ENCODE peak calls at places on chromosomes 2 and 18, in six cellular contexts. One of them, this sample, is unnamed.

GRCh38 chr2:84214455-84214854 is 244.6 kb downstream of the SUCLG1 start:
- DNase-seq in GM12878: no peak
- DNase-seq in fibroblast of lung: no peak
- DNase-seq in kidney: no peak
- DNase-seq in CD8-positive, alpha-beta T cell: no peak
- DNase-seq in heart right ventricle: no peak
- DNase-seq in this sample: no peak

GRCh38 chr18:75364512-75364911 is 63.0 kb downstream of the SMIM21 start:
- DNase-seq in GM12878: no peak
- DNase-seq in fibroblast of lung: no peak
- DNase-seq in CD8-positive, alpha-beta T cell: no peak
- DNase-seq in kidney: no peak
- DNase-seq in heart right ventricle: no peak
- DNase-seq in this sample: no peak

GRCh38 chr2:190093793-190094192 is 31.3 kb upstream of the MSTN start:
- DNase-seq in fibroblast of lung: peak
- DNase-seq in kidney: no peak
- DNase-seq in CD8-positive, alpha-beta T cell: no peak
- DNase-seq in heart right ventricle: no peak
- DNase-seq in GM12878: no peak
- DNase-seq in this sample: no peak

GRCh38 chr2:5250482-5250881 is 441.7 kb upstream of the SOX11 start:
- DNase-seq in heart right ventricle: no peak
- DNase-seq in CD8-positive, alpha-beta T cell: no peak
- DNase-seq in GM12878: no peak
- DNase-seq in kidney: no peak
- DNase-seq in fibroblast of lung: peak
- DNase-seq in this sample: no peak

GRCh38 chr2:225411452-225411851 is 11.9 kb downstream of the NYAP2 start:
- DNase-seq in GM12878: no peak
- DNase-seq in fibroblast of lung: no peak
- DNase-seq in heart right ventricle: no peak
- DNase-seq in CD8-positive, alpha-beta T cell: no peak
- DNase-seq in kidney: no peak
- DNase-seq in this sample: no peak

GRCh38 chr2:133760366-133760765 is 192.1 kb upstream of the NCKAP5 start:
- DNase-seq in kidney: no peak
- DNase-seq in fibroblast of lung: peak
- DNase-seq in GM12878: no peak
- DNase-seq in CD8-positive, alpha-beta T cell: no peak
- DNase-seq in heart right ventricle: no peak
- DNase-seq in this sample: no peak

GRCh38 chr18:55585586-55586521 is 2.1 kb downstream of the TCF4 start:
- DNase-seq in fibroblast of lung: peak
- DNase-seq in CD8-positive, alpha-beta T cell: no peak
- DNase-seq in GM12878: no peak
- DNase-seq in heart right ventricle: no peak
- DNase-seq in kidney: no peak
- DNase-seq in this sample: no peak

GRCh38 chr2:222064286-222064685 is 234.5 kb downstream of the PAX3 start:
- DNase-seq in kidney: no peak
- DNase-seq in heart right ventricle: no peak
- DNase-seq in CD8-positive, alpha-beta T cell: no peak
- DNase-seq in fibroblast of lung: no peak
- DNase-seq in GM12878: no peak
- DNase-seq in this sample: no peak

GRCh38 chr18:51275712-51276473 is 78.4 kb upstream of the MEX3C start:
- DNase-seq in heart right ventricle: peak
- DNase-seq in kidney: no peak
- DNase-seq in fibroblast of lung: peak
- DNase-seq in CD8-positive, alpha-beta T cell: no peak
- DNase-seq in GM12878: no peak
- DNase-seq in this sample: no peak

GRCh38 chr18:49751427-49752094 is 61.8 kb downstream of the ACAA2 start:
- DNase-seq in heart right ventricle: no peak
- DNase-seq in CD8-positive, alpha-beta T cell: no peak
- DNase-seq in fibroblast of lung: no peak
- DNase-seq in kidney: no peak
- DNase-seq in GM12878: no peak
- DNase-seq in this sample: no peak

GRCh38 chr2:77552956-77553355 is 30.8 kb upstream of the LRRTM4 start:
- DNase-seq in CD8-positive, alpha-beta T cell: no peak
- DNase-seq in GM12878: no peak
- DNase-seq in kidney: no peak
- DNase-seq in heart right ventricle: no peak
- DNase-seq in fibroblast of lung: peak
- DNase-seq in this sample: no peak

GRCh38 chr2:200469708-200470600 is 39.9 kb downstream of the KCTD18 start:
- DNase-seq in GM12878: no peak
- DNase-seq in heart right ventricle: no peak
- DNase-seq in fibroblast of lung: peak
- DNase-seq in CD8-positive, alpha-beta T cell: no peak
- DNase-seq in kidney: no peak
- DNase-seq in this sample: no peak

GRCh38 chr2:112954364-112954763 is 23.4 kb upstream of the IL36G start:
- DNase-seq in fibroblast of lung: no peak
- DNase-seq in CD8-positive, alpha-beta T cell: no peak
- DNase-seq in kidney: no peak
- DNase-seq in heart right ventricle: no peak
- DNase-seq in GM12878: no peak
- DNase-seq in this sample: no peak

GRCh38 chr2:136375017-136375901 is 257.3 kb upstream of the CXCR4 start:
- DNase-seq in CD8-positive, alpha-beta T cell: no peak
- DNase-seq in kidney: no peak
- DNase-seq in fibroblast of lung: no peak
- DNase-seq in heart right ventricle: no peak
- DNase-seq in GM12878: no peak
- DNase-seq in this sample: no peak

GRCh38 chr2:69242651-69243051 is 144.4 kb downstream of the GFPT1 start:
- DNase-seq in kidney: no peak
- DNase-seq in GM12878: no peak
- DNase-seq in fibroblast of lung: no peak
- DNase-seq in heart right ventricle: no peak
- DNase-seq in CD8-positive, alpha-beta T cell: no peak
- DNase-seq in this sample: no peak

GRCh38 chr18:67574749-67575148 is 58.2 kb upstream of the DSEL start:
- DNase-seq in fibroblast of lung: no peak
- DNase-seq in GM12878: no peak
- DNase-seq in CD8-positive, alpha-beta T cell: no peak
- DNase-seq in kidney: no peak
- DNase-seq in heart right ventricle: no peak
- DNase-seq in this sample: no peak

GRCh38 chr2:189312643-189313042 is 128.6 kb upstream of the WDR75 start:
- DNase-seq in CD8-positive, alpha-beta T cell: no peak
- DNase-seq in heart right ventricle: no peak
- DNase-seq in GM12878: no peak
- DNase-seq in fibroblast of lung: no peak
- DNase-seq in kidney: no peak
- DNase-seq in this sample: no peak

GRCh38 chr18:33664528-33664927 is 86.5 kb downstream of the ASXL3 start:
- DNase-seq in heart right ventricle: no peak
- DNase-seq in fibroblast of lung: no peak
- DNase-seq in CD8-positive, alpha-beta T cell: no peak
- DNase-seq in kidney: no peak
- DNase-seq in GM12878: no peak
- DNase-seq in this sample: no peak

GRCh38 chr18:33665630-33666029 is 87.6 kb downstream of the ASXL3 start:
- DNase-seq in CD8-positive, alpha-beta T cell: no peak
- DNase-seq in heart right ventricle: no peak
- DNase-seq in kidney: no peak
- DNase-seq in GM12878: no peak
- DNase-seq in fibroblast of lung: no peak
- DNase-seq in this sample: no peak

GRCh38 chr18:33665187-33665586 is 87.2 kb downstream of the ASXL3 start:
- DNase-seq in CD8-positive, alpha-beta T cell: no peak
- DNase-seq in heart right ventricle: no peak
- DNase-seq in GM12878: no peak
- DNase-seq in fibroblast of lung: no peak
- DNase-seq in kidney: no peak
- DNase-seq in this sample: no peak

GRCh38 chr18:33656889-33657288 is 78.9 kb downstream of the ASXL3 start:
- DNase-seq in fibroblast of lung: no peak
- DNase-seq in heart right ventricle: no peak
- DNase-seq in CD8-positive, alpha-beta T cell: no peak
- DNase-seq in GM12878: no peak
- DNase-seq in kidney: no peak
- DNase-seq in this sample: no peak

DNA sequence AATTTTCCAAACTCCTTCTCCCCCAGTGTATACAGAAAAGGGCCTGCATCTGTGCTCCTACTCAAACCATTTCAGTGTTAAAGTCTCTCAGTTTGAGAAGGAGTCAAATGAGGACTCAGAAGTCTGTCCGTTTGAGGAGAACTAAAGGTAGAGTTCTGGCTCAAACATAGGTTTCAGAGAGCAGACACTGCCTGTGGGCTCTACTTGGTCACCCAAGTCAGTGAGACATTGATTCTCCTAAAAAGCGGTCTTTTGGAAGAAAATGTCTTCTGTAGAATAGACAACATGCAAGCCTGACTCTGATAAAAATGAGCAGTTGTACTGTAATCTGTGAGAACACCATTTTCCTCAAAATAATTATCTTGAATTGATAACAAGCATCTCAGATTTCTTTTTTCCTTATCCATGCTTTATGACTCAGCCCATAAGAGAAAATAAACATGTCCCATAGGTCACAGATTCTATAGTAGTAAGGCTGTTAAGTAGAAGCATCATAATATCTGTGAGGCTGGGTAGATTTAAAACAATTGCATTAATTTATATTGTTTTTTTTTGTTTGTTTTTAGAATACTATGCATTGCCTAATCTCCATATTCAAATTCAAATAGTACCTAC is 82.8 kb downstream of the ASXL3 start:
- DNase-seq in kidney: no peak
- DNase-seq in fibroblast of lung: peak
- DNase-seq in heart right ventricle: no peak
- DNase-seq in GM12878: no peak
- DNase-seq in CD8-positive, alpha-beta T cell: no peak
- DNase-seq in this sample: no peak
- H3K27ac ChIP-seq in kidney: no peak
- H3K27ac ChIP-seq in fibroblast of lung: no peak
- H3K27ac ChIP-seq in heart right ventricle: no peak
- H3K27ac ChIP-seq in GM12878: no peak
- H3K27ac ChIP-seq in CD8-positive, alpha-beta T cell: no peak
- H3K27ac ChIP-seq in this sample: no peak

GRCh38 chr18:35478520-35479435 is 19.0 kb downstream of the INO80C start:
- DNase-seq in heart right ventricle: no peak
- DNase-seq in CD8-positive, alpha-beta T cell: no peak
- DNase-seq in kidney: no peak
- DNase-seq in fibroblast of lung: peak
- DNase-seq in GM12878: no peak
- DNase-seq in this sample: no peak

GRCh38 chr18:35477974-35478373 is 19.8 kb downstream of the INO80C start:
- DNase-seq in CD8-positive, alpha-beta T cell: no peak
- DNase-seq in fibroblast of lung: no peak
- DNase-seq in GM12878: no peak
- DNase-seq in heart right ventricle: no peak
- DNase-seq in kidney: no peak
- DNase-seq in this sample: no peak

GRCh38 chr18:35479911-35480586 is 17.7 kb downstream of the INO80C start:
- DNase-seq in heart right ventricle: no peak
- DNase-seq in kidney: no peak
- DNase-seq in GM12878: no peak
- DNase-seq in CD8-positive, alpha-beta T cell: no peak
- DNase-seq in fibroblast of lung: no peak
- DNase-seq in this sample: no peak

GRCh38 chr18:35474884-35475283 is 22.9 kb downstream of the INO80C start:
- DNase-seq in kidney: no peak
- DNase-seq in fibroblast of lung: peak
- DNase-seq in GM12878: no peak
- DNase-seq in CD8-positive, alpha-beta T cell: no peak
- DNase-seq in heart right ventricle: no peak
- DNase-seq in this sample: no peak

DNA sequence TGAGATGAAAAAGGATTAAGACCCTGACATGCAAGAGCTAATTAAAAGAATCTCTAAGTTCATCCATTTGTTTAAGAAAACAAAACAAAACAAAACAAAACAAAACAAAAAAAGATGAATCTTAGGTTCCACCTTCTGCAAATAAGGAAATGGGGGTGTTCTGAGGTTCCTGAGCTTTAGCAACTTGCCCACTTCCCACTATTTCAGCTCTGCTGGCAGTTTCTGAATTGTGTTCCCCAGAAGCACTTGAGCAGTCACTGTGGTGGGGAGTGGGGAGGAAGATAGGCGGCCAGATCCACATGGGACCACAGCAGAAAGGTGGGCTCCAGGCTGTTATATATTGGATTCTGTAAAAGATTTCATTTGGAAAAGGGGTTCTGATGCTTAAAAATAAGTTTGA is 20.3 kb downstream of the INO80C start:
- DNase-seq in GM12878: no peak
- DNase-seq in heart right ventricle: no peak
- DNase-seq in CD8-positive, alpha-beta T cell: no peak
- DNase-seq in fibroblast of lung: no peak
- DNase-seq in kidney: no peak
- DNase-seq in this sample: no peak
- H3K4me3 ChIP-seq in GM12878: no peak
- H3K4me3 ChIP-seq in heart right ventricle: no peak
- H3K4me3 ChIP-seq in CD8-positive, alpha-beta T cell: no peak
- H3K4me3 ChIP-seq in fibroblast of lung: no peak
- H3K4me3 ChIP-seq in kidney: no peak
- H3K4me3 ChIP-seq in this sample: peak

DNA sequence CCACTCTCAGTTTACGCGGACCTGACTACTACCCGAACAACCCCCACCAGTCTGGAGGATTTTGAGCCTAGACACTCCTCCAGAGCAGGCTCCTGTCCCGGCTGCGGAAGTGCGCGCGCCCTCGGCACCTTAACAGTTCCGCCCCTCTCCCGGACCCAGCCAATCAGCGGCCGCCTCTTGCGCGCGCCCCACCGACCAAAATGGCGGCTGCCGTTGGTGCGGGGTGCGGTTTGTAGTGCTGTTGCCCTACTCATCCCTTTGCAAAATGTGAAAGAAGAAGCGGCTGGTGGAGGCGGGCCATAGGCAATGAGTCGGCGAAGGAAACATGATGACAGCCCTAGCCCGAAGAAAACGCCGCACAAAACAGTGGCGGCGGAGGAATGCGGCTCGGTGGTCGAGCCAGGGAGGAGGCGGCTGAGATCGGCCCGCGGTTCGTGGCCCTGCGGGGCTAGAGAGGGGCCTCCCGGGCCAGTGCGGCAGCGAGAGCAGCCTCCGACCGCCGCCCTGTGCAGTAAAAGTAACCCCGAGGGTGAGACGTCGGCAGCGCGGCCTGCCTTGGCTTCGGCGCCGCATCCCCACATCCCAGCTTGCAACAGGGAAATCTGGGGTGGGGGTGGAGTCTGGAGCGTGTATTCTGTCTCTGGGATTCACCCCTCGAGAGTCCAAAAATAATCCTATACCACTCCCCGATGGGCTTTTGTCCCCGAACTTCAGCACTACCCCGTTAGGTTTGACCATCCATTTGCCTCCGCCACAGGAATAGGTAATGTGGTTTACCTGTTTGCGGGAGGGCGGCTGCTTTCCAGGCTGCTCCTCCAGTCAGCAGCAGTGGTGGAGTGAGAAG is at the start of gene ETAA1:
- DNase-seq in CD8-positive, alpha-beta T cell: peak
- DNase-seq in kidney: peak
- DNase-seq in heart right ventricle: peak
- DNase-seq in fibroblast of lung: peak
- DNase-seq in GM12878: peak
- DNase-seq in this sample: peak
- H3K27ac ChIP-seq in CD8-positive, alpha-beta T cell: peak
- H3K27ac ChIP-seq in kidney: peak
- H3K27ac ChIP-seq in heart right ventricle: peak
- H3K27ac ChIP-seq in fibroblast of lung: peak
- H3K27ac ChIP-seq in GM12878: peak
- H3K27ac ChIP-seq in this sample: peak

GRCh38 chr18:26279428-26279827 is 53.2 kb downstream of the TAF4B start:
- DNase-seq in GM12878: no peak
- DNase-seq in heart right ventricle: no peak
- DNase-seq in fibroblast of lung: no peak
- DNase-seq in kidney: no peak
- DNase-seq in CD8-positive, alpha-beta T cell: no peak
- DNase-seq in this sample: no peak
- H3K4me3 ChIP-seq in GM12878: no peak
- H3K4me3 ChIP-seq in heart right ventricle: no peak
- H3K4me3 ChIP-seq in fibroblast of lung: no peak
- H3K4me3 ChIP-seq in kidney: no peak
- H3K4me3 ChIP-seq in CD8-positive, alpha-beta T cell: no peak
- H3K4me3 ChIP-seq in this sample: no peak

This sample was measured in esophagus squamous epithelium.